ENCODE peak calls at places on chromosomes 3 and 15, in six cellular contexts. Z is EH, B is non-pigmented ciliary epithelial cell, I is ELR, R is amniotic stem cell, C is cardiac septum. A is an unnamed sample.

GRCh38 chr3:46276497-46277099 is 34.3 kb downstream of the CCR3 start:
- DNase-seq in B (no peak), I (peak; percentile 49), C (no peak), R (no peak), Z (peak; percentile 17), A (peak; percentile 17)

GRCh38 chr3:57094606-57095005 is 34.1 kb downstream of the SPATA12 start:
- DNase-seq in I (no peak), C (no peak), Z (peak; percentile 4), R (no peak), B (no peak), A (no peak)

GRCh38 chr15:56672721-56673120 is 60.6 kb downstream of the ZNF280D start:
- DNase-seq in B (peak; percentile 44), R (no peak), C (no peak), I (no peak), Z (peak; percentile 72), A (peak; percentile 12)

GRCh38 chr3:61181874-61182273 is 69.4 kb downstream of the FHIT start:
- DNase-seq in C (no peak), R (no peak), I (peak; percentile 22), Z (peak; percentile 7), B (peak; percentile 47), A (peak; percentile 60)

GRCh38 chr15:75666823-75667501 is 19.2 kb downstream of the SNX33 start:
- DNase-seq in B (peak; percentile 98), C (no peak), Z (peak; percentile 100), I (peak; percentile 99), R (peak; percentile 95), A (peak; percentile 99)

GRCh38 chr3:31364711-31365110 is 168.0 kb upstream of the STT3B start:
- DNase-seq in C (no peak), B (no peak), I (peak; percentile 75), Z (peak; percentile 82), R (no peak), A (peak; percentile 68)

GRCh38 chr15:49918106-49918505 is 200.9 kb downstream of the ATP8B4 start:
- DNase-seq in C (no peak), Z (peak; percentile 14), R (no peak), I (no peak), B (no peak), A (peak; percentile 47)

GRCh38 chr15:83123529-83123928 is 16.1 kb downstream of the TM6SF1 start:
- DNase-seq in R (no peak), Z (no peak), C (no peak), B (no peak), I (no peak), A (no peak)

GRCh38 chr3:130425484-130425883 is 80.0 kb downstream of the COL6A5 start:
- DNase-seq in I (no peak), C (no peak), B (no peak), R (no peak), Z (peak; percentile 10), A (peak; percentile 5)

GRCh38 chr3:198071602-198072285 is 111.7 kb downstream of the LMLN start:
- DNase-seq in Z (peak; percentile 81), R (no peak), B (peak; percentile 92), I (peak; percentile 92), C (no peak), A (peak; percentile 96)

GRCh38 chr15:101115887-101116680 is 135.8 kb downstream of the CHSY1 start:
- DNase-seq in B (no peak), I (no peak), Z (peak; percentile 54), R (no peak), C (no peak), A (no peak)

GRCh38 chr15:89105147-89105546 is 16.9 kb downstream of the ABHD2 start:
- DNase-seq in I (peak; percentile 95), Z (peak; percentile 99), B (peak; percentile 93), C (no peak), R (peak; percentile 84), A (peak; percentile 97)

GRCh38 chr15:88908123-88908522 is 5.1 kb downstream of the MFGE8 start:
- DNase-seq in C (no peak), Z (no peak), B (no peak), I (no peak), R (no peak), A (no peak)

GRCh38 chr3:122233109-122233952 is 49.9 kb downstream of the CASR start:
- DNase-seq in B (no peak), C (peak; percentile 86), I (no peak), Z (no peak), R (no peak), A (no peak)

GRCh38 chr3:150797155-150797554 is 34.2 kb upstream of the SIAH2 start:
- DNase-seq in C (no peak), B (no peak), Z (no peak), I (peak; percentile 10), R (no peak), A (no peak)

GRCh38 chr15:51775967-51776816 is 24.8 kb downstream of the TMOD2 start:
- DNase-seq in B (no peak), I (peak; percentile 63), Z (peak; percentile 52), C (no peak), R (no peak), A (peak; percentile 46)

GRCh38 chr3:87696276-87697013 is 362.4 kb downstream of the CGGBP1 start:
- DNase-seq in C (no peak), B (no peak), R (no peak), I (no peak), Z (no peak), A (no peak)

GRCh38 chr3:171871392-171872274 is 28.5 kb downstream of the TMEM212 start:
- DNase-seq in C (no peak), I (peak; percentile 47), B (no peak), Z (peak; percentile 33), R (no peak), A (peak; percentile 57)

GRCh38 chr3:160876568-160877100 is 120.6 kb downstream of the PPM1L start:
- DNase-seq in C (no peak), Z (no peak), R (no peak), I (no peak), B (no peak), A (no peak)

GRCh38 chr3:139546772-139547171 is 7.2 kb upstream of the RBP1 start:
- DNase-seq in I (no peak), C (no peak), Z (no peak), R (no peak), B (no peak), A (no peak)

GRCh38 chr3:27568393-27568792 is 84.2 kb upstream of the SLC4A7 start:
- DNase-seq in Z (peak; percentile 98), B (no peak), C (no peak), I (peak; percentile 84), R (peak; percentile 32), A (peak; percentile 86)

GRCh38 chr3:159005148-159005547 is 203.3 kb downstream of the MFSD1 start:
- DNase-seq in I (no peak), R (no peak), B (no peak), Z (no peak), C (no peak), A (no peak)

GRCh38 chr3:158773845-158774542 is 27.9 kb upstream of the MFSD1 start:
- DNase-seq in R (no peak), I (no peak), B (no peak), C (no peak), Z (no peak), A (no peak)

GRCh38 chr3:50267280-50267913 is 1.6 kb upstream of the SEMA3B start:
- DNase-seq in Z (peak; percentile 56), B (no peak), I (no peak), R (no peak), C (peak; percentile 86), A (no peak)

GRCh38 chr3:13850161-13850945 is 29.5 kb downstream of the WNT7A start:
- DNase-seq in R (no peak), I (peak; percentile 72), B (no peak), Z (peak; percentile 62), C (no peak), A (peak; percentile 90)

GRCh38 chr3:11600501-11601282 is 43.0 kb downstream of the VGLL4 start:
- DNase-seq in B (peak; percentile 97), R (peak; percentile 96), I (peak; percentile 99), Z (peak; percentile 100), C (peak; percentile 89), A (peak; percentile 98)

GRCh38 chr3:3800685-3801509 is 1.7 kb downstream of the LRRN1 start:
- DNase-seq in R (no peak), B (no peak), I (no peak), C (peak; percentile 80), Z (no peak), A (no peak)

GRCh38 chr3:38108649-38109579 is 28.0 kb downstream of the ACAA1 start:
- DNase-seq in B (no peak), C (no peak), I (no peak), Z (no peak), R (no peak), A (peak; percentile 11)

GRCh38 chr3:119357190-119357589 is 63.0 kb downstream of the ARHGAP31 start:
- DNase-seq in C (no peak), B (no peak), Z (no peak), R (no peak), I (no peak), A (no peak)

GRCh38 chr15:57931570-57931969 is 133.9 kb downstream of the ALDH1A2 start:
- DNase-seq in B (no peak), C (no peak), R (no peak), Z (no peak), I (no peak), A (no peak)

GRCh38 chr3:129794319-129795201 is 99.0 kb downstream of the TMCC1 start:
- DNase-seq in B (no peak), C (no peak), R (no peak), Z (no peak), I (peak; percentile 43), A (peak; percentile 81)

GRCh38 chr3:165192610-165193192 is 3.5 kb downstream of the SLITRK3 start:
- DNase-seq in I (peak; percentile 35), Z (no peak), R (no peak), B (no peak), C (no peak), A (no peak)

GRCh38 chr15:25787855-25788521 is 75.1 kb downstream of the ATP10A start:
- DNase-seq in B (no peak), Z (peak; percentile 74), C (no peak), I (peak; percentile 1), R (no peak), A (peak; percentile 24)

GRCh38 chr3:58560771-58561311 is 16.4 kb downstream of the FAM107A start:
- DNase-seq in I (peak; percentile 97), R (peak; percentile 75), B (peak; percentile 96), Z (peak; percentile 98), C (no peak), A (peak; percentile 95)